ENCODE peak calls at places on chromosome 1, in four cellular contexts. A is heart left ventricle, L is Right ventricle myocardium superior, Z is glomerular endothelial cell. T is an unnamed sample.

GRCh38 chr1:20975668-20976067 is 188.6 kb upstream of the HP1BP3 start:
- DNase-seq in A (no peak), L (no peak), Z (no peak), T (no peak)

GRCh38 chr1:112517231-112517630 is 8.5 kb downstream of the WNT2B start:
- DNase-seq in A (no peak), L (no peak), Z (no peak), T (no peak)

GRCh38 chr1:35847935-35848565 is 35.0 kb upstream of the AGO1 start:
- DNase-seq in A (no peak), L (no peak), Z (no peak), T (no peak)

GRCh38 chr1:60936943-60937342 is 145.4 kb upstream of the NFIA start:
- DNase-seq in A (no peak), L (no peak), Z (no peak), T (no peak)

GRCh38 chr1:119542492-119542946 is 35.5 kb downstream of the HSD3B1 start:
- DNase-seq in A (no peak), L (no peak), Z (no peak), T (no peak)

GRCh38 chr1:69777933-69778332 is 210.2 kb downstream of the LRRC7 start:
- DNase-seq in A (no peak), L (no peak), Z (no peak), T (no peak)

GRCh38 chr1:27299385-27300252 is 22.3 kb upstream of the TMEM222 start:
- DNase-seq in A (peak), L (peak), Z (no peak), T (peak)

GRCh38 chr1:83583351-83584014 is 415.4 kb downstream of the TTLL7 start:
- DNase-seq in A (no peak), L (no peak), Z (no peak), T (no peak)

GRCh38 chr1:203104789-203105188 is 19.0 kb upstream of the MYOG start:
- DNase-seq in A (no peak), L (no peak), Z (no peak), T (no peak)

GRCh38 chr1:47804127-47804526 is 193.1 kb downstream of the TRABD2B start:
- DNase-seq in A (peak), L (no peak), Z (no peak), T (no peak)

GRCh38 chr1:61680500-61680899 is 44.4 kb downstream of the TM2D1 start:
- DNase-seq in A (no peak), L (no peak), Z (no peak), T (no peak)

GRCh38 chr1:177451191-177451590 is 280.4 kb downstream of the BRINP2 start:
- DNase-seq in A (no peak), L (no peak), Z (no peak), T (no peak)

GRCh38 chr1:209840611-209841010 is 12.8 kb downstream of the UTP25 start:
- DNase-seq in A (no peak), L (no peak), Z (no peak), T (no peak)

GRCh38 chr1:108817016-108817415 is 39.9 kb downstream of the AKNAD1 start:
- DNase-seq in A (peak), L (no peak), Z (no peak), T (peak)

GRCh38 chr1:37667023-37667769 is 25.1 kb upstream of the CDCA8 start:
- DNase-seq in A (no peak), L (no peak), Z (no peak), T (no peak)

GRCh38 chr1:7036393-7036792 is 251.1 kb downstream of the CAMTA1 start:
- DNase-seq in A (no peak), L (no peak), Z (no peak), T (no peak)

GRCh38 chr1:243642936-243643335 is 207.1 kb downstream of the AKT3 start:
- DNase-seq in A (no peak), L (no peak), Z (no peak), T (no peak)

GRCh38 chr1:23567996-23568607 is 8.8 kb upstream of the ID3 start:
- DNase-seq in A (peak), L (peak), Z (no peak), T (peak)

GRCh38 chr1:241485554-241485992 is 34.0 kb downstream of the FH start:
- DNase-seq in A (no peak), L (no peak), Z (no peak), T (no peak)

GRCh38 chr1:214106375-214106774 is 118.6 kb downstream of the PROX1 start:
- DNase-seq in A (no peak), L (no peak), Z (no peak), T (no peak)

GRCh38 chr1:209926045-209926444 is 12.0 kb upstream of the SYT14 start:
- DNase-seq in A (no peak), L (no peak), Z (no peak), T (no peak)

T was measured in left ventricle myocardium superior.